ENCODE peak calls at places on chromosomes 2 and 18, in seven cellular contexts. R is mucosa of descending colon, A is HFFc6, H is spleen, P is neural progenitor cell, I is fibroblast of lung, Y is lower lobe of right lung. L is an unnamed sample.
A peak's percentile ranks its signal among the peaks of the same experiment; 100 is the strongest.

GRCh38 chr2:72993147-72993546 is 75.8 kb downstream of the EMX1 start:
- DNase-seq in R (peak; percentile 68), A (no peak), H (peak; percentile 72), P (peak; percentile 82), I (peak; percentile 7), Y (no peak), L (no peak)

GRCh38 chr18:63319383-63320040 is at the start of gene BCL2:
- DNase-seq in R (peak; percentile 46), A (no peak), H (no peak), P (peak; percentile 73), I (peak; percentile 39), Y (peak; percentile 52), L (no peak)

GRCh38 chr2:85889648-85890281 is 975 bp upstream of the ST3GAL5 start:
- DNase-seq in R (peak; percentile 35), A (no peak), H (no peak), P (peak; percentile 45), I (no peak), Y (peak; percentile 69), L (no peak)

GRCh38 chr2:108591163-108591562 is 56.9 kb downstream of the LIMS1 start:
- DNase-seq in R (no peak), A (no peak), H (no peak), P (no peak), I (no peak), Y (peak; percentile 74), L (no peak)

GRCh38 chr2:173568054-173568453 is 213.4 kb downstream of the CDCA7 start:
- DNase-seq in R (peak; percentile 60), A (peak; percentile 28), H (no peak), P (peak; percentile 72), I (no peak), Y (no peak), L (no peak)

GRCh38 chr2:240014327-240014726 is 10.8 kb downstream of the NDUFA10 start:
- DNase-seq in R (no peak), A (no peak), H (no peak), P (no peak), I (no peak), Y (no peak), L (no peak)

GRCh38 chr2:72985891-72986683 is 68.8 kb downstream of the EMX1 start:
- DNase-seq in R (no peak), A (no peak), H (peak; percentile 38), P (no peak), I (no peak), Y (peak; percentile 24), L (no peak)

GRCh38 chr2:205175831-205176230 is 506.5 kb upstream of the NRP2 start:
- DNase-seq in R (no peak), A (no peak), H (no peak), P (no peak), I (no peak), Y (no peak), L (no peak)

GRCh38 chr2:68222287-68222686 is 30.0 kb downstream of the PPP3R1 start:
- DNase-seq in R (no peak), A (no peak), H (no peak), P (no peak), I (no peak), Y (no peak), L (no peak)

GRCh38 chr2:70685771-70686171 is 82.2 kb downstream of the ADD2 start:
- DNase-seq in R (no peak), A (no peak), H (peak; percentile 20), P (no peak), I (no peak), Y (no peak), L (no peak)

GRCh38 chr2:163185160-163185559 is 346.6 kb upstream of the KCNH7 start:
- DNase-seq in R (no peak), A (no peak), H (no peak), P (no peak), I (no peak), Y (no peak), L (no peak)

GRCh38 chr2:220783651-220784050 is 788.5 kb downstream of the EPHA4 start:
- DNase-seq in R (no peak), A (no peak), H (no peak), P (no peak), I (peak; percentile 53), Y (no peak), L (no peak)

GRCh38 chr18:9707381-9708056 is 582 bp upstream of the RAB31 start:
- DNase-seq in R (no peak), A (no peak), H (no peak), P (no peak), I (peak; percentile 46), Y (no peak), L (no peak)

GRCh38 chr2:176002684-176003225 is 688 bp upstream of the LNPK start:
- DNase-seq in R (peak; percentile 16), A (no peak), H (no peak), P (no peak), I (peak; percentile 38), Y (peak; percentile 44), L (no peak)

GRCh38 chr2:74300506-74300905 is 42.7 kb downstream of the SLC4A5 start:
- DNase-seq in R (no peak), A (no peak), H (no peak), P (no peak), I (no peak), Y (no peak), L (no peak)

GRCh38 chr2:8408560-8409460 is 273.0 kb upstream of the ID2 start:
- DNase-seq in R (no peak), A (no peak), H (no peak), P (no peak), I (no peak), Y (no peak), L (no peak)

GRCh38 chr2:211867845-211868361 is 670.7 kb downstream of the ERBB4 start:
- DNase-seq in R (no peak), A (no peak), H (no peak), P (no peak), I (peak; percentile 49), Y (no peak), L (peak; percentile 0)

GRCh38 chr2:57376985-57377384 is 669.6 kb upstream of the VRK2 start:
- DNase-seq in R (no peak), A (no peak), H (no peak), P (peak; percentile 19), I (no peak), Y (no peak), L (no peak)
- TF ChIP-seq CTCF in R (no peak), A (peak; percentile 68), H (no peak), P (peak; percentile 53), I (no peak), Y (no peak), L (no peak)

GRCh38 chr2:24351981-24352380 is 8.4 kb downstream of the ITSN2 start:
- DNase-seq in R (no peak), A (no peak), H (no peak), P (no peak), I (no peak), Y (no peak), L (no peak)
- TF ChIP-seq CTCF in R (no peak), A (peak; percentile 51), H (no peak), P (peak; percentile 23), I (no peak), Y (no peak), L (no peak)

GRCh38 chr2:16021611-16022363 is 81.4 kb downstream of the MYCN start:
- DNase-seq in R (no peak), A (no peak), H (no peak), P (no peak), I (no peak), Y (no peak), L (no peak)
- TF ChIP-seq CTCF in R (no peak), A (no peak), H (no peak), P (no peak), I (no peak), Y (no peak), L (no peak)

DNA sequence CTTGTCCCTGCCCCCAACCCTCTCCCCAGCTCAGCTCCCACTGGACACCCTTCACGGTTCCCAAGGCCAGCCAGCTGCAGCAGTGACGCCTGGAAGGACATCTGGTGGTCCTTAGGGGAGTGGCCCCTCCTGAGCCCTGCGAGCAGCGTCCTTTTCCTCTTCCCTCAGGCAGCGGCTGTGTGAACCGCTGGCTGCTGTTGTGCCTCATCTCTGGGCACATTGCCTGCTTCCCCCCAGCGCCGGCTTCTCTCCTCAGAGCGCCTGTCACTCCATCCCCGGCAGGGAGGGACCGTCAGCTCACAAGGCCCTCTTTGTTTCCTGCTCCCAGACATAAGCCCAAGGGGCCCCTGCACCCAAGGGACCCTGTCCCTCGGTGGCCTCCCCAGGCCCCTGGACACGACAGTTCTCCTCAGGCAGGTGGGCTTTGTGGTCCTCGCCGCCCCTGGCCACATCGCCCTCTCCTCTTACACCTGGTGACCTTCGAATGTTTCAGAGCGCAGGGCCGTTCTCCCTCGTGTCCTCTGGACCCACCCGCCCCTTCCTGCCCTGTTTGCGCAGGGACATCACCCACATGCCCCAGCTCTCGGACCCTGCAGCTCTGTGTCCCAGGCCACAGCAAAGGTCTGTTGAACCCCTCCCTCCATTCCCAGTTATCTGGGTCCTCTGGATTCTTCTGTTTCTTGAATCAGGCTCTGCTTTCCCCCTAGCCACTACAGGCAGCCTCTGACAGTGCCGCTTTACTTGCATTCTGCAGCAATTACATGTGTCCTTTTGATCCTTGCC is 35.8 kb downstream of the ANO7 start:
- DNase-seq in R (no peak), A (peak; percentile 71), H (peak; percentile 71), P (peak; percentile 64), I (peak; percentile 57), Y (peak; percentile 42), L (peak; percentile 27)
- TF ChIP-seq CTCF in R (no peak), A (peak; percentile 19), H (no peak), P (peak; percentile 16), I (no peak), Y (no peak), L (no peak)

DNA sequence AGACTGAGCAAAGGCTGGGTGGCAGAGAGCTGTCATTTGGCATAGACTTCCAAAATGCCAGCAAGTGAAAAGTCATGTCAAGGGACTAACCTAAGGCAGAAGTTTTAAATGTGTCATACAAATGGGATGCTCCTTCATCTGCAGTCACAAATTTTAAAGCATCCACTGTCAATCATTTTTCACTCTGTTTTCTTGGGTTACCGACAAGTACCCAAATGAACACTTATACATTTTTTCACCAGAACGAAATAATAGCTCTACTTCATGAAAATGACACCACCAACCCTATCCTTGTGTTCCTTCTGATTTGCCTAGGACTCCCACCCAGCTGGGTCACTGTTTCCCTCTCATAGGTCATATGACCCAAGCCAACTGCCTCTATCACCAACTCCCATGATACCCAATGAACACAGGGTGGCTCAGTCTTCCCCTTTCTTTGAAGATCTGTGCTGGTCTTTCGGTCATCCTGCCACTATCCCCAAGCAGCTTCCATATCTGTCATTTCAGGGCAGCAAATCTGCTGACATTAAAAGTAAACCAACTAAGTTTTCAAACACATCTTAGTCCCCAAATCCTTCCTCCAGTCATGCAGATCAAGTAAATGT is 21.5 kb downstream of the KLF7 start:
- DNase-seq in R (no peak), A (no peak), H (no peak), P (no peak), I (no peak), Y (no peak), L (no peak)
- TF ChIP-seq CTCF in R (no peak), A (no peak), H (no peak), P (no peak), I (no peak), Y (no peak), L (no peak)

L was measured in HFF-Myc.